ENCODE peak calls at places on chromosomes 4 and X, in eight cellular contexts. J, T, S, I, F, X, D and O are unnamed samples.

GRCh38 chrX:139246295-139246694 is 284.2 kb upstream of the F9 start:
- DNase-seq in I (no peak), D (no peak), J (no peak), X (no peak), F (no peak), S (no peak), T (no peak), O (no peak)

GRCh38 chr4:47913328-47913727 is 1.1 kb downstream of the NFXL1 start:
- DNase-seq in J (no peak), D (no peak), T (no peak), F (peak), X (no peak), I (no peak), S (no peak), O (peak)

GRCh38 chrX:124211312-124211942 is 121.0 kb upstream of the TEX13D start:
- DNase-seq in X (no peak), T (no peak), J (no peak), D (no peak), S (no peak), F (peak), I (no peak), O (peak)

GRCh38 chrX:83495882-83496281 is 12.2 kb upstream of the POU3F4 start:
- DNase-seq in D (no peak), T (no peak), X (no peak), F (no peak), J (no peak), I (no peak), S (no peak), O (no peak)

GRCh38 chr4:150415213-150415612 is 166.7 kb upstream of the MAB21L2 start:
- DNase-seq in I (no peak), J (no peak), X (no peak), S (no peak), F (no peak), T (no peak), D (no peak), O (no peak)

GRCh38 chrX:46072776-46073175 is 472.4 kb downstream of the ZNF674 start:
- DNase-seq in X (no peak), T (no peak), J (no peak), I (no peak), D (no peak), S (no peak), F (no peak), O (no peak)

GRCh38 chrX:103919336-103919682 is 43.1 kb upstream of the TMSB15B start:
- DNase-seq in J (no peak), T (no peak), D (peak), F (no peak), S (no peak), X (no peak), I (no peak), O (no peak)

GRCh38 chrX:15619053-15619772 is 18.5 kb upstream of the ACE2 start:
- DNase-seq in F (no peak), S (no peak), J (no peak), I (no peak), T (no peak), X (no peak), D (peak), O (no peak)

GRCh38 chr4:29459926-29460325 is 1260.2 kb upstream of the PCDH7 start:
- DNase-seq in S (no peak), F (no peak), T (no peak), D (no peak), J (no peak), X (no peak), I (no peak), O (no peak)

GRCh38 chrX:34884693-34885277 is 57.8 kb upstream of the FAM47B start:
- DNase-seq in T (no peak), X (no peak), I (no peak), J (no peak), D (no peak), S (no peak), F (no peak), O (no peak)

GRCh38 chr4:105895609-105896460 is 564 bp downstream of the NPNT start:
- DNase-seq in D (peak), J (no peak), T (no peak), X (no peak), S (peak), F (no peak), I (no peak), O (peak)

DNA sequence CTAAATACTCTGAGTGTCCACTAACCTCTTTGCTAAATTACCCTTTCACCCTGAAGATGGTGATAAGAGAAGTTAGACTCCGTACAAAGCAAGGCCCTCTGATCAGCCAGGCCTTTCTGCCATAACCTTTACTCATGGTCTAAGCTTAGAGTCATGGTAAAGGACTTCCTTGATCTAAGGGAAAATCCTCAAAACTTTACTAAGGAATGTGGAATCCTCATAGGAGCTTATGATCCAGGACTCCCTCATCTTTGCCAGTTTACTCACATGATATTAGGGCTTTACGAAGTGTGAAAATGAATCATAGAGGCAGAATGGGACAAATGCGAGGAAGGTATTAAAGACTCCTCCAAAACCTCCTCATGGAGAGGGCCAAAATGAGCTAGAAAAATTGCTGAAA is 7.9 kb upstream of the FAM13A start:
- DNase-seq in S (no peak), F (no peak), T (no peak), D (no peak), X (no peak), J (no peak), I (no peak), O (no peak)
- TF ChIP-seq EP300 in S (no peak), F (no peak), T (no peak), D (no peak), X (no peak), J (no peak), I (no peak), O (no peak)

DNA sequence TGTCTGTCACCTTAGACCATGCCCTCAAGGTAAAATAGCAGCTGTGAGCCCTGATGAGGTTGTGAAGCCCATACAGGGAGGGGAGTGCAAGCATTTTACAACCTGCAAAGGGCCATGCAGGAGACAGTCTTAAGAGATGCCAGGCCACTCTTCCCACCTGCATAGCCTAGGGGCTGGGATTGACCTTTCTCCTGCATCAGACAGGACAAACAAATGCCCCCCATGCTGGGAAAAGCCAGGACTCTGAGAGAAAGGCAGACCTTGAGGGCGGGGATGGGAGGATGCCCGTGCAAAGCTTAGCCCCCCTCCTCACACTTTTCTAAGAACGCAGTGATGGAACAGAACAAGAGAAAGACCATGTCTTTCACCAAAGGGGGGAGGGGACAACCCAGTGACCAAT is 137.9 kb upstream of the MAMLD1 start:
- DNase-seq in I (no peak), F (no peak), J (no peak), X (no peak), D (no peak), S (no peak), T (no peak), O (no peak)
- TF ChIP-seq EP300 in I (no peak), F (no peak), J (no peak), X (no peak), D (no peak), S (no peak), T (no peak), O (no peak)

GRCh38 chr4:1447676-1448588 is 41.7 kb upstream of the NKX1-1 start:
- DNase-seq in D (no peak), J (peak), T (no peak), I (peak), S (no peak), F (no peak), X (no peak), O (peak)
- TF ChIP-seq EP300 in D (no peak), J (no peak), T (no peak), I (no peak), S (no peak), F (no peak), X (no peak), O (no peak)

DNA sequence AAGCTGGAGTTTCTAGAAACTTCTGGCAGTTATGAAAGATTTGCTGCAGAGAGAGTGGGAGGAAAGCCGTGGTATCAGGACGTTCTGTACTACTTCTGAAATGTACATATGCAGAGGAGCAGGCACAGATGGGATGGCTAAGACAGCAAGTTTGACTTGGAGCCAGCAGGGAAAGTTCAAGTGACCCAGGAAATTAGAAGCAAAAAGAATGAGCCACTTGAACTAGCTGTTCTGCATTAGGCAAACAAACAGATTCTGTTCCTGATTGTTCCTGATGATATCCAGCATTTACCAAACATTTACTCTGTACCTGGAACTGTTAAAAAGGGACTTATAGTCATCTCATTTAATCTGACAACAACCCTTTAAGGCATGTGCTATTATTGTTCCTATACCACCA is 41.4 kb upstream of the CXCL13 start:
- DNase-seq in D (peak), F (no peak), S (no peak), X (no peak), T (peak), J (peak), I (peak), O (no peak)
- TF ChIP-seq EP300 in D (peak), F (no peak), S (no peak), X (no peak), T (peak), J (peak), I (peak), O (no peak)

DNA sequence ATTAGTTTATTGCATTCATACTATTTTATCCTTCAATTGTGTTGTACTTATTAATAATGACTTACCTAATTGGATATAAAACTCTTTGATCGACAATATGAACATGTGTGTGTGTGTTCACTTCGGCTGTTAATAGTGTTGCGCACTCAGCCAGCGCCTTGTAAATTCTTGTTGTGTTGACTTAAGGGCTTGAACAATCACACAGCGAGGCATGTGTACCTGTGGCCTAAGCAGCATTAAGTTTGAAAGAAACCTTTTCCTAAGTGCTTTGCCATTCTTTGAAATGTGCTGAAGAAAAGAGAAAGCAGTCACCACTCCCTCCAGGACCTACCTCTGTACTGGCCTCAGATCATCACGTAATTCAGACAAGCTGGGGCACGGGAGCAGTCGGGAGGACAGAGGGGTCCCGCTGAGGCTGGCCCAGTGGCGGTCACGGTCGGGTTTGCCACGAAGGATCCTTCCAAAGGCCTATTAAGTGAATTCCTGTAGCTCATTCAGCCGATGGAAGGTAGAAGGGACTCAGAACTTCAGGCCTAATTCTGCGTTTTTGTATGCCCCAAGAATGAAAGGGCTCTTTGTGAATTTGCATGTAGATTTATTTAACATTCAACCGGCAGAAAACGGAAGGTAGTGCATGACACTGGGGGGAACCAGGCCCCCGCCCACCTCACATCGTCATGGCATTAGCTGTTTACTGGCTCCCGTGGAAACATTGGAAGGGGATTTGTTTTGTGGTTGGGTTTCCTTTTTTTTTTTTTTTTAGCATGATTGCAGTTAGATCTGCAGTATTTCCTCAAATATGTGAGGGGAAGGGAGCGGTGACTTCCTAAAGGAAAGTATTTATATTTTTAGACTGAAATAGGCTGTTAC is 106.3 kb downstream of the TRAPPC11 start:
- DNase-seq in X (no peak), J (no peak), D (peak), I (no peak), S (no peak), F (peak), T (no peak), O (no peak)
- TF ChIP-seq EP300 in X (no peak), J (no peak), D (no peak), I (no peak), S (no peak), F (no peak), T (peak), O (no peak)